ENCODE peak calls at places on chromosome 19, in six cellular contexts. V, P, I, G, C and R are unnamed samples.
A peak's percentile ranks its signal among the peaks of the same experiment; 100 is the strongest.

GRCh38 chr19:44777715-44778347 is at the start of gene CBLC:
- DNase-seq in V (no peak), P (no peak), I (peak; percentile 97), G (no peak), C (no peak), R (peak; percentile 67)

GRCh38 chr19:48636859-48637448 is at the start of gene DBP:
- DNase-seq in V (no peak), P (no peak), I (peak; percentile 73), G (no peak), C (peak; percentile 83), R (no peak)

GRCh38 chr19:42198676-42199439 is 18.6 kb downstream of the DEDD2 start:
- DNase-seq in V (no peak), P (no peak), I (peak; percentile 86), G (peak; percentile 55), C (no peak), R (no peak)

GRCh38 chr19:46365561-46365960 is 18.7 kb downstream of the PPP5C start:
- DNase-seq in V (no peak), P (no peak), I (no peak), G (no peak), C (no peak), R (no peak)

GRCh38 chr19:3176715-3177501 is 1.7 kb upstream of the S1PR4 start:
- DNase-seq in V (no peak), P (peak; percentile 22), I (peak; percentile 29), G (peak; percentile 60), C (no peak), R (peak; percentile 76)

GRCh38 chr19:16467581-16467980 is 4.2 kb downstream of the EPS15L1 start:
- DNase-seq in V (no peak), P (no peak), I (no peak), G (no peak), C (peak; percentile 74), R (no peak)

GRCh38 chr19:43148233-43148632 is 38.1 kb downstream of the PSG5 start:
- DNase-seq in V (peak; percentile 89), P (peak; percentile 75), I (no peak), G (no peak), C (no peak), R (no peak)

GRCh38 chr19:29318581-29318980 is 105.6 kb upstream of the UQCRFS1 start:
- DNase-seq in V (no peak), P (no peak), I (no peak), G (no peak), C (no peak), R (no peak)

GRCh38 chr19:38141108-38141507 is 82.9 kb downstream of the DPF1 start:
- DNase-seq in V (no peak), P (no peak), I (no peak), G (no peak), C (no peak), R (no peak)

GRCh38 chr19:5141278-5141925 is 172.5 kb downstream of the KDM4B start:
- DNase-seq in V (peak; percentile 45), P (no peak), I (no peak), G (no peak), C (peak; percentile 50), R (no peak)

GRCh38 chr19:33517922-33518321 is 3.7 kb downstream of the PEPD start:
- DNase-seq in V (no peak), P (no peak), I (no peak), G (no peak), C (no peak), R (no peak)

GRCh38 chr19:51702754-51703654 is 9.9 kb downstream of the SPACA6 start:
- DNase-seq in V (no peak), P (no peak), I (peak; percentile 91), G (no peak), C (no peak), R (peak; percentile 46)

GRCh38 chr19:6861683-6862286 is 25.6 kb upstream of the ADGRE1 start:
- DNase-seq in V (no peak), P (no peak), I (no peak), G (no peak), C (no peak), R (no peak)

GRCh38 chr19:54654447-54655321 is 8.1 kb upstream of the LILRB4 start:
- DNase-seq in V (no peak), P (no peak), I (no peak), G (no peak), C (no peak), R (no peak)

GRCh38 chr19:49812997-49813861 is at the start of gene FUZ:
- DNase-seq in V (peak; percentile 93), P (peak; percentile 89), I (peak; percentile 99), G (peak; percentile 83), C (peak; percentile 98), R (peak; percentile 97)

GRCh38 chr19:18730885-18731513 is 47.5 kb downstream of the CRTC1 start:
- DNase-seq in V (no peak), P (no peak), I (no peak), G (no peak), C (no peak), R (no peak)

GRCh38 chr19:7397687-7398086 is 49.0 kb downstream of the ARHGEF18 start:
- DNase-seq in V (peak; percentile 91), P (peak; percentile 66), I (no peak), G (no peak), C (no peak), R (no peak)

GRCh38 chr19:10043286-10043927 is 30.1 kb downstream of the RDH8 start:
- DNase-seq in V (no peak), P (peak; percentile 17), I (no peak), G (no peak), C (no peak), R (no peak)

GRCh38 chr19:31943305-31943704 is 402.1 kb upstream of the ZNF507 start:
- DNase-seq in V (no peak), P (no peak), I (no peak), G (no peak), C (no peak), R (no peak)

GRCh38 chr19:3046621-3047306 is 15.5 kb downstream of the TLE5 start:
- DNase-seq in V (no peak), P (no peak), I (peak; percentile 74), G (no peak), C (no peak), R (no peak)

GRCh38 chr19:30353394-30353793 is 18.8 kb upstream of the ZNF536 start:
- DNase-seq in V (no peak), P (no peak), I (no peak), G (no peak), C (no peak), R (no peak)

GRCh38 chr19:41328818-41329220 is 18.8 kb downstream of the CCDC97 start:
- DNase-seq in V (no peak), P (no peak), I (no peak), G (no peak), C (peak; percentile 57), R (no peak)

GRCh38 chr19:10332965-10333757 is at the start of gene RAVER1:
- DNase-seq in V (peak; percentile 87), P (peak; percentile 67), I (peak; percentile 97), G (peak; percentile 97), C (peak; percentile 99), R (peak; percentile 98)

GRCh38 chr19:23779645-23780044 is 21.0 kb upstream of the ZNF681 start:
- DNase-seq in V (no peak), P (no peak), I (no peak), G (no peak), C (no peak), R (peak; percentile 2)

GRCh38 chr19:53865523-53865917 is 2.2 kb upstream of the MYADM start:
- DNase-seq in V (no peak), P (no peak), I (no peak), G (no peak), C (no peak), R (no peak)

GRCh38 chr19:2176336-2176994 is 12.7 kb downstream of the DOT1L start:
- DNase-seq in V (no peak), P (no peak), I (peak; percentile 26), G (no peak), C (peak; percentile 88), R (peak; percentile 60)

GRCh38 chr19:35843676-35844481 is 8.4 kb downstream of the NPHS1 start:
- DNase-seq in V (no peak), P (no peak), I (peak; percentile 96), G (no peak), C (no peak), R (no peak)

GRCh38 chr19:13758795-13759194 is 5.5 kb upstream of the MRI1 start:
- DNase-seq in V (no peak), P (no peak), I (no peak), G (no peak), C (no peak), R (no peak)

GRCh38 chr19:47430041-47430802 is 10.9 kb upstream of the MEIS3 start:
- DNase-seq in V (no peak), P (no peak), I (peak; percentile 79), G (no peak), C (no peak), R (peak; percentile 34)

GRCh38 chr19:4988770-4989251 is 19.9 kb downstream of the KDM4B start:
- DNase-seq in V (no peak), P (peak; percentile 87), I (no peak), G (no peak), C (peak; percentile 84), R (peak; percentile 39)

GRCh38 chr19:50712833-50713232 is 6.8 kb downstream of the SHANK1 start:
- DNase-seq in V (no peak), P (no peak), I (no peak), G (no peak), C (peak; percentile 14), R (no peak)

GRCh38 chr19:19632661-19633060 is 4.6 kb upstream of the LPAR2 start:
- DNase-seq in V (no peak), P (no peak), I (no peak), G (no peak), C (no peak), R (no peak)

GRCh38 chr19:52646571-52647222 is 8.5 kb upstream of the ZNF83 start:
- DNase-seq in V (no peak), P (no peak), I (no peak), G (no peak), C (no peak), R (no peak)